ENCODE peak calls at places on chromosomes 13 and 19, in four cellular contexts. D, G, C and T are unnamed samples.

GRCh38 chr13:74056829-74057564 is 77.2 kb downstream of the KLF12 start:
- DNase-seq in D (no peak), G (no peak), C (no peak), T (no peak)

GRCh38 chr19:28076628-28077027 is 1136.3 kb downstream of the UQCRFS1 start:
- DNase-seq in D (no peak), G (no peak), C (no peak), T (no peak)

GRCh38 chr13:23995283-23996073 is 98.2 kb upstream of the C1QTNF9B start:
- DNase-seq in D (no peak), G (no peak), C (no peak), T (no peak)

GRCh38 chr19:18000981-18001836 is 6.8 kb upstream of the ARRDC2 start:
- DNase-seq in D (peak), G (peak), C (peak), T (peak)

GRCh38 chr13:29369060-29369743 is 226.3 kb downstream of the SLC7A1 start:
- DNase-seq in D (no peak), G (peak), C (peak), T (peak)

GRCh38 chr13:99969934-99970760 is 1.4 kb downstream of the ZIC5 start:
- DNase-seq in D (peak), G (no peak), C (peak), T (peak)

GRCh38 chr13:30593001-30593400 is 24.7 kb upstream of the USPL1 start:
- DNase-seq in D (no peak), G (no peak), C (no peak), T (no peak)

GRCh38 chr13:98508280-98509074 is 68.4 kb downstream of the STK24 start:
- DNase-seq in D (no peak), G (peak), C (peak), T (no peak)

GRCh38 chr13:113273856-113274590 is 23.0 kb upstream of the LAMP1 start:
- DNase-seq in D (no peak), G (peak), C (no peak), T (no peak)

DNA sequence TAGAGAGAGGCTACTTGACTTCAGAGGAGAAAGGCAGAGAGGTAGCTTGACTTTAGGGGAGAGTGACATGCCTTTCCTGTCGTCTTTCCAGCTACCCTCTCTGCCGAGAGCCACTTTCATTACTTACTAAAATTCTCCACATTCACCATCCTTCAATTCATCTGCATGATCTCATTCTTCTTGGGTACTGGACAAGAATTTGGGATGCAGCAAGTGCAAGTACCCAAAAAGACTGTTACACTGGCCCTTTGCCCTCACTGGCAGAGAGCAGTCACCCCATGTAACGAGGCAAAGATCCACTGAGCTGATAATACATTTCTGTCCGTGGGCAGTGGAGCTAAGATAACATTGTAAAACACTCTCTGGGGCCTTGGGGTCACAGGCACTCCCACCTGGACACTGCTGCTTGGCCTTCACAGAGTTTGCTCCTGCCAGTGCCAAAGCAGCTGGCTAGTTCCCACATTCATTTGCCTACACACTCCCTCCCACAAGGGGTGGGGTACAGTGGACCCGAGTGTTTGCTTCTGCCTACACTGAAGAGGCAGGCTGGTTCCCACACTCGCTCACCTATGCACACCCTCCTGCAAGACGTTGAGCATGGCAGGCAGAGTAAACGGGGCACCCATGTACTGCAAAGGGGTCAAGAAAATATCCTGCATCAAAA is 1276.9 kb upstream of the PCDH9 start:
- DNase-seq in D (no peak), G (no peak), C (no peak), T (no peak)
- H2BK15ac ChIP-seq in D (no peak), G (no peak), C (no peak), T (no peak)

GRCh38 chr19:2495651-2496316 is 19.9 kb downstream of the GADD45B start:
- DNase-seq in D (no peak), G (no peak), C (no peak), T (no peak)
- H3K4me2 ChIP-seq in D (peak), G (no peak), C (no peak), T (no peak)

DNA sequence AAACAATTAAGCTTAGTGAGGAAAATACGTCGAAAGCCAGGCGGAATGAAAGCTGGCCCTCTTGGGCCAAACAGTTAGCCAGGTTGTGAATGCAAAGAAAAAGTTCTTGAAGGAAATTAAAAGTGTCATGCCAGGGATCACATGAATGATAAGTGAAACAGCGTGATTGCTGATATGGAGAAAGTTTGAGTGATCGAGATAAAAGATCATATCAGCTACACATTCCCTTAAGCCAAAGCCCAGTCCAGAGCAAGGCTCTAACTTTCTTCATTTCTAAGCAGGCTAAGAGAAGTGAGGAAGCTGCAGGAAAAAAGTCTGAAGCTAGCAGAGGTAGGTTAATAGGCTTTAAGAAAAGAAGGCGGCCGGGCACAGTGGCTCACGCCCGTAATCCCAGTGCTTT is 254.0 kb downstream of the EFNB2 start:
- DNase-seq in D (no peak), G (no peak), C (peak), T (no peak)
- H3K56ac ChIP-seq in D (no peak), G (no peak), C (no peak), T (no peak)

GRCh38 chr19:5048727-5049553 is 80.0 kb downstream of the KDM4B start:
- DNase-seq in D (no peak), G (peak), C (peak), T (no peak)

GRCh38 chr19:5048091-5048726 is 79.3 kb downstream of the KDM4B start:
- DNase-seq in D (peak), G (peak), C (peak), T (peak)

GRCh38 chr19:5050016-5050656 is 81.2 kb downstream of the KDM4B start:
- DNase-seq in D (no peak), G (no peak), C (no peak), T (no peak)

GRCh38 chr19:5050905-5051304 is 82.0 kb downstream of the KDM4B start:
- DNase-seq in D (no peak), G (no peak), C (no peak), T (no peak)

GRCh38 chr19:5049561-5049960 is 80.6 kb downstream of the KDM4B start:
- DNase-seq in D (no peak), G (no peak), C (no peak), T (no peak)
- H2BK15ac ChIP-seq in D (no peak), G (no peak), C (no peak), T (no peak)

GRCh38 chr19:21585491-21585890 is 80.1 kb downstream of the ZNF429 start:
- DNase-seq in D (no peak), G (no peak), C (no peak), T (no peak)

GRCh38 chr19:21588202-21588601 is 82.8 kb downstream of the ZNF429 start:
- DNase-seq in D (no peak), G (no peak), C (no peak), T (no peak)

GRCh38 chr19:21586341-21587116 is 81.1 kb downstream of the ZNF429 start:
- DNase-seq in D (peak), G (no peak), C (peak), T (peak)

GRCh38 chr19:21587117-21587461 is 81.7 kb downstream of the ZNF429 start:
- DNase-seq in D (no peak), G (no peak), C (peak), T (no peak)

GRCh38 chr19:21587549-21587948 is 82.1 kb downstream of the ZNF429 start:
- DNase-seq in D (no peak), G (no peak), C (no peak), T (no peak)
- H3K4me2 ChIP-seq in D (peak), G (no peak), C (no peak), T (no peak)